ENCODE peak calls at places on chromosomes 11 and 22, in nine cellular contexts. One of them, this sample, is unnamed.

GRCh38 chr11:123977731-123978347 is at the start of gene OR10S1:
- DNase-seq in mesenchymal stem cell: no peak
- DNase-seq in heart right ventricle: no peak
- DNase-seq in astrocyte of the spinal cord: no peak
- DNase-seq in colonic mucosa: no peak
- DNase-seq in psoas muscle: no peak
- DNase-seq in IMR-90: no peak
- DNase-seq in epithelial cell of proximal tubule: no peak
- DNase-seq in trophoblast cell: no peak
- DNase-seq in this sample: no peak

GRCh38 chr11:61782841-61783240 is 9.6 kb downstream of the TMEM258 start:
- DNase-seq in mesenchymal stem cell: no peak
- DNase-seq in heart right ventricle: no peak
- DNase-seq in astrocyte of the spinal cord: no peak
- DNase-seq in colonic mucosa: no peak
- DNase-seq in psoas muscle: peak
- DNase-seq in IMR-90: no peak
- DNase-seq in epithelial cell of proximal tubule: no peak
- DNase-seq in trophoblast cell: peak
- DNase-seq in this sample: no peak

GRCh38 chr22:41003041-41003440 is 51.9 kb downstream of the RBX1 start:
- DNase-seq in mesenchymal stem cell: no peak
- DNase-seq in heart right ventricle: no peak
- DNase-seq in astrocyte of the spinal cord: no peak
- DNase-seq in colonic mucosa: no peak
- DNase-seq in psoas muscle: no peak
- DNase-seq in IMR-90: no peak
- DNase-seq in epithelial cell of proximal tubule: no peak
- DNase-seq in trophoblast cell: peak
- DNase-seq in this sample: no peak

GRCh38 chr11:77121096-77121640 is 6.9 kb upstream of the MYO7A start:
- DNase-seq in mesenchymal stem cell: no peak
- DNase-seq in heart right ventricle: no peak
- DNase-seq in astrocyte of the spinal cord: no peak
- DNase-seq in colonic mucosa: no peak
- DNase-seq in psoas muscle: peak
- DNase-seq in IMR-90: no peak
- DNase-seq in epithelial cell of proximal tubule: no peak
- DNase-seq in trophoblast cell: no peak
- DNase-seq in this sample: no peak

GRCh38 chr22:24333301-24333700 is 62.7 kb downstream of the SPECC1L start:
- DNase-seq in mesenchymal stem cell: no peak
- DNase-seq in heart right ventricle: no peak
- DNase-seq in astrocyte of the spinal cord: peak
- DNase-seq in colonic mucosa: no peak
- DNase-seq in psoas muscle: no peak
- DNase-seq in IMR-90: peak
- DNase-seq in epithelial cell of proximal tubule: no peak
- DNase-seq in trophoblast cell: no peak
- DNase-seq in this sample: no peak

GRCh38 chr11:68962527-68963250 is 18.1 kb downstream of the MRGPRD start:
- DNase-seq in mesenchymal stem cell: no peak
- DNase-seq in heart right ventricle: no peak
- DNase-seq in astrocyte of the spinal cord: peak
- DNase-seq in colonic mucosa: no peak
- DNase-seq in psoas muscle: no peak
- DNase-seq in IMR-90: no peak
- DNase-seq in epithelial cell of proximal tubule: no peak
- DNase-seq in trophoblast cell: peak
- DNase-seq in this sample: no peak

GRCh38 chr11:115284766-115285165 is 219.4 kb downstream of the CADM1 start:
- DNase-seq in mesenchymal stem cell: no peak
- DNase-seq in heart right ventricle: no peak
- DNase-seq in astrocyte of the spinal cord: peak
- DNase-seq in colonic mucosa: no peak
- DNase-seq in psoas muscle: no peak
- DNase-seq in IMR-90: peak
- DNase-seq in epithelial cell of proximal tubule: peak
- DNase-seq in trophoblast cell: no peak
- DNase-seq in this sample: no peak

GRCh38 chr11:79768343-79768742 is 327.5 kb upstream of the TENM4 start:
- DNase-seq in mesenchymal stem cell: no peak
- DNase-seq in heart right ventricle: no peak
- DNase-seq in astrocyte of the spinal cord: no peak
- DNase-seq in colonic mucosa: peak
- DNase-seq in psoas muscle: no peak
- DNase-seq in IMR-90: no peak
- DNase-seq in epithelial cell of proximal tubule: no peak
- DNase-seq in trophoblast cell: no peak
- DNase-seq in this sample: no peak

GRCh38 chr11:61744609-61745156 is 7.8 kb upstream of the MYRF start:
- DNase-seq in mesenchymal stem cell: no peak
- DNase-seq in heart right ventricle: no peak
- DNase-seq in astrocyte of the spinal cord: no peak
- DNase-seq in colonic mucosa: no peak
- DNase-seq in psoas muscle: no peak
- DNase-seq in IMR-90: no peak
- DNase-seq in epithelial cell of proximal tubule: no peak
- DNase-seq in trophoblast cell: no peak
- DNase-seq in this sample: no peak

GRCh38 chr11:111422494-111423249 is 43.6 kb upstream of the POU2AF1 start:
- DNase-seq in mesenchymal stem cell: peak
- DNase-seq in heart right ventricle: no peak
- DNase-seq in astrocyte of the spinal cord: peak
- DNase-seq in colonic mucosa: peak
- DNase-seq in psoas muscle: peak
- DNase-seq in IMR-90: peak
- DNase-seq in epithelial cell of proximal tubule: no peak
- DNase-seq in trophoblast cell: peak
- DNase-seq in this sample: peak

GRCh38 chr22:35601743-35602633 is 15.1 kb downstream of the MB start:
- DNase-seq in mesenchymal stem cell: peak
- DNase-seq in heart right ventricle: no peak
- DNase-seq in astrocyte of the spinal cord: peak
- DNase-seq in colonic mucosa: no peak
- DNase-seq in psoas muscle: peak
- DNase-seq in IMR-90: peak
- DNase-seq in epithelial cell of proximal tubule: no peak
- DNase-seq in trophoblast cell: peak
- DNase-seq in this sample: no peak

GRCh38 chr11:116420770-116421528 is 351.8 kb downstream of the BUD13 start:
- DNase-seq in mesenchymal stem cell: no peak
- DNase-seq in heart right ventricle: no peak
- DNase-seq in astrocyte of the spinal cord: peak
- DNase-seq in colonic mucosa: no peak
- DNase-seq in psoas muscle: no peak
- DNase-seq in IMR-90: no peak
- DNase-seq in epithelial cell of proximal tubule: no peak
- DNase-seq in trophoblast cell: peak
- DNase-seq in this sample: no peak

GRCh38 chr11:57277845-57278720 is 41.0 kb upstream of the APLNR start:
- DNase-seq in mesenchymal stem cell: peak
- DNase-seq in heart right ventricle: peak
- DNase-seq in astrocyte of the spinal cord: peak
- DNase-seq in colonic mucosa: peak
- DNase-seq in psoas muscle: peak
- DNase-seq in IMR-90: peak
- DNase-seq in epithelial cell of proximal tubule: peak
- DNase-seq in trophoblast cell: peak
- DNase-seq in this sample: no peak

GRCh38 chr11:64643258-64643881 is 52.4 kb downstream of the SLC22A12 start:
- DNase-seq in mesenchymal stem cell: no peak
- DNase-seq in heart right ventricle: no peak
- DNase-seq in astrocyte of the spinal cord: no peak
- DNase-seq in colonic mucosa: no peak
- DNase-seq in psoas muscle: no peak
- DNase-seq in IMR-90: no peak
- DNase-seq in epithelial cell of proximal tubule: no peak
- DNase-seq in trophoblast cell: no peak
- DNase-seq in this sample: no peak

GRCh38 chr11:64643927-64644326 is 52.9 kb downstream of the SLC22A12 start:
- DNase-seq in mesenchymal stem cell: no peak
- DNase-seq in heart right ventricle: no peak
- DNase-seq in astrocyte of the spinal cord: no peak
- DNase-seq in colonic mucosa: no peak
- DNase-seq in psoas muscle: no peak
- DNase-seq in IMR-90: no peak
- DNase-seq in epithelial cell of proximal tubule: no peak
- DNase-seq in trophoblast cell: no peak
- DNase-seq in this sample: no peak

GRCh38 chr11:64642418-64642735 is 51.4 kb downstream of the SLC22A12 start:
- DNase-seq in mesenchymal stem cell: no peak
- DNase-seq in heart right ventricle: no peak
- DNase-seq in astrocyte of the spinal cord: no peak
- DNase-seq in colonic mucosa: no peak
- DNase-seq in psoas muscle: no peak
- DNase-seq in IMR-90: no peak
- DNase-seq in epithelial cell of proximal tubule: no peak
- DNase-seq in trophoblast cell: no peak
- DNase-seq in this sample: no peak

GRCh38 chr11:64641596-64642417 is 50.8 kb downstream of the SLC22A12 start:
- DNase-seq in mesenchymal stem cell: no peak
- DNase-seq in heart right ventricle: no peak
- DNase-seq in astrocyte of the spinal cord: no peak
- DNase-seq in colonic mucosa: no peak
- DNase-seq in psoas muscle: no peak
- DNase-seq in IMR-90: no peak
- DNase-seq in epithelial cell of proximal tubule: no peak
- DNase-seq in trophoblast cell: peak
- DNase-seq in this sample: no peak

DNA sequence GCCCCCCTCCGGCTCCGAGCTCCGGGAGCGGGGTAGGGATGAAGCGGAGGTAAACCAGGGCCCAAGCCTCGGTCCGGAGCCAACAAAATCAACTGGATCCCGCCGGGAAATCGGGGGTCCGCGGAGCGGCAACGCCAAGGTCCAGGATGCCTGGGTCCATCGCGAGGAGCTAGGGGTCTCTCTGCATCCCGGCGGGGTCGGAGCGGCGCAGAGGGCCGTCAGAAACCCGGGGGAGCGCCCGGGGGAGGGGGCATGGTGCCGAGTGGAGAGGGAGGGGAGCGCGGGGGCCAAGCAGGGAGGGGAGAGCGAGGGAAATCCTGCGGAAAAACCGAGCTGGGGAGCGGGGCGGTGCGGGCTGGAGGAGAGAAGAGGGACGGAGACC is 51.8 kb downstream of the SLC22A12 start:
- DNase-seq in mesenchymal stem cell: no peak
- DNase-seq in heart right ventricle: no peak
- DNase-seq in astrocyte of the spinal cord: no peak
- DNase-seq in colonic mucosa: no peak
- DNase-seq in psoas muscle: no peak
- DNase-seq in IMR-90: no peak
- DNase-seq in epithelial cell of proximal tubule: no peak
- DNase-seq in trophoblast cell: no peak
- DNase-seq in this sample: no peak
- H3K4me3 ChIP-seq in mesenchymal stem cell: no peak
- H3K4me3 ChIP-seq in heart right ventricle: peak
- H3K4me3 ChIP-seq in astrocyte of the spinal cord: no peak
- H3K4me3 ChIP-seq in colonic mucosa: no peak
- H3K4me3 ChIP-seq in psoas muscle: peak
- H3K4me3 ChIP-seq in IMR-90: no peak
- H3K4me3 ChIP-seq in epithelial cell of proximal tubule: no peak
- H3K4me3 ChIP-seq in trophoblast cell: no peak
- H3K4me3 ChIP-seq in this sample: peak

DNA sequence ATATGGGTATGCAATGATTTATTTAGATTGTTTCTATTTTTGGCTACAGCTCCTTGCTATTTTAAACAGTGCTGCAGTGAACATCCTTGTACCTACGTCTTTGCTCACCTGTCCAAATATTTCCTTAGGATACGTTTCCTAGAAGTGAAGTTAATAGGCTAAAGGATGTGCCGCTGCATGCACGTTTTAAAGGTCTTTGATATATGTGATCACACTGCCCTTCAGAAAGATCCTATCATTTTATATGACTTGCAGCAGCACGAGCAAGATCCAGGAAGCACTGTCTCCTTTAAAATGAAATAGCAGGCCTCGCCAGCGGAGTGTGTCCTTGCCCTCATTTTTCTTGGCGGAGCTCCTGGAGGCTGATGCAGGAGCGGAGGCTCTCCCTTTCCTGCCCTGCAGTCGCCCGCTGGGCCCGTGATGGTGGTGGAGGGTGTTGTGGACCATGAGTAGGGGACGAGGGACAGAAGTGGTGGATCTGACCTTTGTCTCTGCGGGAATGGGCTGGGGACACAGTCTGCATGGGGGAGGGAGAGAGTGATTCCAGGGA is 19.4 kb downstream of the RPS6KA4 start:
- DNase-seq in mesenchymal stem cell: no peak
- DNase-seq in heart right ventricle: no peak
- DNase-seq in astrocyte of the spinal cord: no peak
- DNase-seq in colonic mucosa: no peak
- DNase-seq in psoas muscle: no peak
- DNase-seq in IMR-90: no peak
- DNase-seq in epithelial cell of proximal tubule: no peak
- DNase-seq in trophoblast cell: no peak
- DNase-seq in this sample: no peak
- H3K4me3 ChIP-seq in mesenchymal stem cell: no peak
- H3K4me3 ChIP-seq in heart right ventricle: no peak
- H3K4me3 ChIP-seq in astrocyte of the spinal cord: no peak
- H3K4me3 ChIP-seq in colonic mucosa: no peak
- H3K4me3 ChIP-seq in psoas muscle: no peak
- H3K4me3 ChIP-seq in IMR-90: no peak
- H3K4me3 ChIP-seq in epithelial cell of proximal tubule: no peak
- H3K4me3 ChIP-seq in trophoblast cell: no peak
- H3K4me3 ChIP-seq in this sample: no peak

GRCh38 chr22:44669725-44670027 is 32.3 kb upstream of the PRR5 start:
- DNase-seq in mesenchymal stem cell: peak
- DNase-seq in heart right ventricle: no peak
- DNase-seq in astrocyte of the spinal cord: no peak
- DNase-seq in colonic mucosa: no peak
- DNase-seq in psoas muscle: peak
- DNase-seq in IMR-90: peak
- DNase-seq in epithelial cell of proximal tubule: no peak
- DNase-seq in trophoblast cell: no peak
- DNase-seq in this sample: no peak
- H3K4me3 ChIP-seq in mesenchymal stem cell: no peak
- H3K4me3 ChIP-seq in heart right ventricle: peak
- H3K4me3 ChIP-seq in astrocyte of the spinal cord: no peak
- H3K4me3 ChIP-seq in colonic mucosa: no peak
- H3K4me3 ChIP-seq in psoas muscle: peak
- H3K4me3 ChIP-seq in IMR-90: peak
- H3K4me3 ChIP-seq in epithelial cell of proximal tubule: no peak
- H3K4me3 ChIP-seq in trophoblast cell: no peak
- H3K4me3 ChIP-seq in this sample: no peak

DNA sequence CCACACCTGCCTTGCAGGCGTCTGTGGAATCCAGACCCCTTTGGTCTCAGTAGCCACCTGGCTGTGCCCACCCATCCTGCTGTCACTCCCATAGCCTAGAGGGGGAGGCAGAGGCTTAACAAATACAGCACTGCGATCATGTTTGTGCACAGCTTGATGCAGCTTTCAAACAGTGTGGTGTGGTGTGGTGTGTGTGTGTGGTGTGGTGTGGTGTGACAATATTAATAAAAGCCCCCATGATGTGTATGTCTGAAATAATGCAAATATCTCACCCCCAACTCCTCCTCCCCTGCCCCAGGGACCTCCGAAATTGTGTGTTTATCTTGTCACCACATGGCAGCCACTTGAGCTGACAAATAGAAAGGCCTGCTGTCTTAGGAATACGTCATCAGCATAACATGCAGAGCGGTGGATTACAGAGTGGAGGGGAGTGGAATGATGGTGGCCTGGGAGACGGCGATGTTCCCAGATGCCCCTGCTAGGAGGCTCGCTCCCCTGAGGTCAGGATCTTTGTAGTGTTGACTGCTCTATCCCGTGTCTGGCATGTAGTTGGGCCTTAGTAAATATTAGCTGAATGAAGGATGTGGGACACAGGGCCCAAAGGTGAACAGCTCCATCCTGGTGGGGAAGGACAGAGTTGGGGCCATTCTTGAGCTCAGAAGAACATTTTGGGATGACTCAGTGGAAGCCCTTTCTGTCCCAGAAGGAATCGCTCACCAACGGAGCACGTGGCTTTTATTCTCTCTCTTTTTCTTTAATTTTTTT is 2.8 kb downstream of the PDXP start:
- DNase-seq in mesenchymal stem cell: peak
- DNase-seq in heart right ventricle: no peak
- DNase-seq in astrocyte of the spinal cord: peak
- DNase-seq in colonic mucosa: no peak
- DNase-seq in psoas muscle: no peak
- DNase-seq in IMR-90: peak
- DNase-seq in epithelial cell of proximal tubule: no peak
- DNase-seq in trophoblast cell: peak
- DNase-seq in this sample: no peak
- H3K4me3 ChIP-seq in mesenchymal stem cell: no peak
- H3K4me3 ChIP-seq in heart right ventricle: no peak
- H3K4me3 ChIP-seq in astrocyte of the spinal cord: no peak
- H3K4me3 ChIP-seq in colonic mucosa: no peak
- H3K4me3 ChIP-seq in psoas muscle: peak
- H3K4me3 ChIP-seq in IMR-90: no peak
- H3K4me3 ChIP-seq in epithelial cell of proximal tubule: no peak
- H3K4me3 ChIP-seq in trophoblast cell: no peak
- H3K4me3 ChIP-seq in this sample: no peak